ENCODE peak calls at places on chromosomes 12 and 14, in six cellular contexts. One of them, this sample, is unnamed.

GRCh38 chr14:93970967-93971634 is 5.3 kb downstream of the ASB2 start:
- DNase-seq in gastrocnemius medialis: no peak
- DNase-seq in cardiac fibroblast: no peak
- DNase-seq in Peyer's patch: peak
- DNase-seq in fibroblast of lung: no peak
- DNase-seq in brain microvascular endothelial cell: no peak
- DNase-seq in this sample: peak

GRCh38 chr12:121788176-121788818 is 5.2 kb downstream of the RHOF start:
- DNase-seq in gastrocnemius medialis: no peak
- DNase-seq in cardiac fibroblast: no peak
- DNase-seq in Peyer's patch: no peak
- DNase-seq in fibroblast of lung: no peak
- DNase-seq in brain microvascular endothelial cell: no peak
- DNase-seq in this sample: no peak

GRCh38 chr12:122051231-122051876 is 27.2 kb upstream of the MLXIP start:
- DNase-seq in gastrocnemius medialis: peak
- DNase-seq in cardiac fibroblast: no peak
- DNase-seq in Peyer's patch: no peak
- DNase-seq in fibroblast of lung: peak
- DNase-seq in brain microvascular endothelial cell: peak
- DNase-seq in this sample: no peak

GRCh38 chr12:86389949-86390348 is 133.8 kb upstream of the MGAT4C start:
- DNase-seq in gastrocnemius medialis: no peak
- DNase-seq in cardiac fibroblast: peak
- DNase-seq in Peyer's patch: no peak
- DNase-seq in fibroblast of lung: peak
- DNase-seq in brain microvascular endothelial cell: peak
- DNase-seq in this sample: no peak

GRCh38 chr12:17829813-17830212 is 260.2 kb downstream of the RERGL start:
- DNase-seq in gastrocnemius medialis: no peak
- DNase-seq in cardiac fibroblast: no peak
- DNase-seq in Peyer's patch: no peak
- DNase-seq in fibroblast of lung: no peak
- DNase-seq in brain microvascular endothelial cell: no peak
- DNase-seq in this sample: no peak

GRCh38 chr14:36254020-36254614 is 66.3 kb downstream of the MBIP start:
- DNase-seq in gastrocnemius medialis: no peak
- DNase-seq in cardiac fibroblast: peak
- DNase-seq in Peyer's patch: no peak
- DNase-seq in fibroblast of lung: peak
- DNase-seq in brain microvascular endothelial cell: peak
- DNase-seq in this sample: no peak

GRCh38 chr12:52041695-52042123 is 9.5 kb upstream of the NR4A1 start:
- DNase-seq in gastrocnemius medialis: no peak
- DNase-seq in cardiac fibroblast: peak
- DNase-seq in Peyer's patch: peak
- DNase-seq in fibroblast of lung: peak
- DNase-seq in brain microvascular endothelial cell: no peak
- DNase-seq in this sample: peak

GRCh38 chr14:58944226-58944769 is 244.2 kb upstream of the DAAM1 start:
- DNase-seq in gastrocnemius medialis: no peak
- DNase-seq in cardiac fibroblast: no peak
- DNase-seq in Peyer's patch: no peak
- DNase-seq in fibroblast of lung: no peak
- DNase-seq in brain microvascular endothelial cell: no peak
- DNase-seq in this sample: no peak

GRCh38 chr12:121530600-121531355 is 50.0 kb downstream of the KDM2B start:
- DNase-seq in gastrocnemius medialis: no peak
- DNase-seq in cardiac fibroblast: peak
- DNase-seq in Peyer's patch: peak
- DNase-seq in fibroblast of lung: peak
- DNase-seq in brain microvascular endothelial cell: peak
- DNase-seq in this sample: peak

GRCh38 chr12:96015672-96016071 is 19.5 kb upstream of the HAL start:
- DNase-seq in gastrocnemius medialis: no peak
- DNase-seq in cardiac fibroblast: peak
- DNase-seq in Peyer's patch: no peak
- DNase-seq in fibroblast of lung: peak
- DNase-seq in brain microvascular endothelial cell: peak
- DNase-seq in this sample: no peak

GRCh38 chr14:78016532-78016931 is 153.6 kb upstream of the NRXN3 start:
- DNase-seq in gastrocnemius medialis: no peak
- DNase-seq in cardiac fibroblast: no peak
- DNase-seq in Peyer's patch: no peak
- DNase-seq in fibroblast of lung: no peak
- DNase-seq in brain microvascular endothelial cell: no peak
- DNase-seq in this sample: no peak

GRCh38 chr14:50047274-50047676 is 69.1 kb downstream of the VCPKMT start:
- DNase-seq in gastrocnemius medialis: no peak
- DNase-seq in cardiac fibroblast: no peak
- DNase-seq in Peyer's patch: peak
- DNase-seq in fibroblast of lung: no peak
- DNase-seq in brain microvascular endothelial cell: no peak
- DNase-seq in this sample: peak

GRCh38 chr14:49303952-49304516 is 282.1 kb downstream of the RPS29 start:
- DNase-seq in gastrocnemius medialis: no peak
- DNase-seq in cardiac fibroblast: peak
- DNase-seq in Peyer's patch: no peak
- DNase-seq in fibroblast of lung: peak
- DNase-seq in brain microvascular endothelial cell: peak
- DNase-seq in this sample: peak

GRCh38 chr12:85985996-85986395 is 111.9 kb downstream of the NTS start:
- DNase-seq in gastrocnemius medialis: no peak
- DNase-seq in cardiac fibroblast: no peak
- DNase-seq in Peyer's patch: no peak
- DNase-seq in fibroblast of lung: no peak
- DNase-seq in brain microvascular endothelial cell: no peak
- DNase-seq in this sample: no peak

GRCh38 chr14:90722590-90722989 is 93.6 kb downstream of the TTC7B start:
- DNase-seq in gastrocnemius medialis: no peak
- DNase-seq in cardiac fibroblast: no peak
- DNase-seq in Peyer's patch: no peak
- DNase-seq in fibroblast of lung: no peak
- DNase-seq in brain microvascular endothelial cell: no peak
- DNase-seq in this sample: no peak

GRCh38 chr12:125533434-125534029 is 468.3 kb downstream of the AACS start:
- DNase-seq in gastrocnemius medialis: no peak
- DNase-seq in cardiac fibroblast: no peak
- DNase-seq in Peyer's patch: no peak
- DNase-seq in fibroblast of lung: no peak
- DNase-seq in brain microvascular endothelial cell: no peak
- DNase-seq in this sample: peak

GRCh38 chr14:69010632-69011031 is 31.5 kb upstream of the ACTN1 start:
- DNase-seq in gastrocnemius medialis: no peak
- DNase-seq in cardiac fibroblast: peak
- DNase-seq in Peyer's patch: no peak
- DNase-seq in fibroblast of lung: peak
- DNase-seq in brain microvascular endothelial cell: no peak
- DNase-seq in this sample: no peak

GRCh38 chr14:35366521-35366976 is 38.0 kb downstream of the NFKBIA start:
- DNase-seq in gastrocnemius medialis: no peak
- DNase-seq in cardiac fibroblast: no peak
- DNase-seq in Peyer's patch: no peak
- DNase-seq in fibroblast of lung: no peak
- DNase-seq in brain microvascular endothelial cell: no peak
- DNase-seq in this sample: no peak

GRCh38 chr14:22531451-22532344 is 57.3 kb downstream of the DAD1 start:
- DNase-seq in gastrocnemius medialis: no peak
- DNase-seq in cardiac fibroblast: no peak
- DNase-seq in Peyer's patch: no peak
- DNase-seq in fibroblast of lung: no peak
- DNase-seq in brain microvascular endothelial cell: no peak
- DNase-seq in this sample: peak

GRCh38 chr12:28350502-28350901 is 160.2 kb downstream of the CCDC91 start:
- DNase-seq in gastrocnemius medialis: no peak
- DNase-seq in cardiac fibroblast: peak
- DNase-seq in Peyer's patch: no peak
- DNase-seq in fibroblast of lung: no peak
- DNase-seq in brain microvascular endothelial cell: no peak
- DNase-seq in this sample: no peak

GRCh38 chr12:89783321-89784060 is 74.9 kb upstream of the ATP2B1 start:
- DNase-seq in gastrocnemius medialis: no peak
- DNase-seq in cardiac fibroblast: peak
- DNase-seq in Peyer's patch: no peak
- DNase-seq in fibroblast of lung: peak
- DNase-seq in brain microvascular endothelial cell: no peak
- DNase-seq in this sample: peak

GRCh38 chr14:77603654-77604270 is 12.7 kb downstream of the SPTLC2 start:
- DNase-seq in gastrocnemius medialis: no peak
- DNase-seq in cardiac fibroblast: no peak
- DNase-seq in Peyer's patch: peak
- DNase-seq in fibroblast of lung: peak
- DNase-seq in brain microvascular endothelial cell: no peak
- DNase-seq in this sample: no peak

GRCh38 chr14:20836668-20837338 is 34.2 kb upstream of the RNASE1 start:
- DNase-seq in gastrocnemius medialis: no peak
- DNase-seq in cardiac fibroblast: peak
- DNase-seq in Peyer's patch: no peak
- DNase-seq in fibroblast of lung: peak
- DNase-seq in brain microvascular endothelial cell: peak
- DNase-seq in this sample: no peak

GRCh38 chr12:76929499-76929898 is 50.7 kb upstream of the CSRP2 start:
- DNase-seq in gastrocnemius medialis: no peak
- DNase-seq in cardiac fibroblast: no peak
- DNase-seq in Peyer's patch: no peak
- DNase-seq in fibroblast of lung: no peak
- DNase-seq in brain microvascular endothelial cell: no peak
- DNase-seq in this sample: no peak

GRCh38 chr12:17778242-17778641 is 311.8 kb downstream of the RERGL start:
- DNase-seq in gastrocnemius medialis: no peak
- DNase-seq in cardiac fibroblast: no peak
- DNase-seq in Peyer's patch: no peak
- DNase-seq in fibroblast of lung: no peak
- DNase-seq in brain microvascular endothelial cell: no peak
- DNase-seq in this sample: no peak

GRCh38 chr12:63151898-63152700 is 1.1 kb upstream of the AVPR1A start:
- DNase-seq in gastrocnemius medialis: peak
- DNase-seq in cardiac fibroblast: peak
- DNase-seq in Peyer's patch: no peak
- DNase-seq in fibroblast of lung: peak
- DNase-seq in brain microvascular endothelial cell: peak
- DNase-seq in this sample: peak

GRCh38 chr12:24902521-24903304 is 46.2 kb downstream of the BCAT1 start:
- DNase-seq in gastrocnemius medialis: no peak
- DNase-seq in cardiac fibroblast: peak
- DNase-seq in Peyer's patch: no peak
- DNase-seq in fibroblast of lung: peak
- DNase-seq in brain microvascular endothelial cell: no peak
- DNase-seq in this sample: peak

GRCh38 chr12:123142518-123142840 is 8.4 kb downstream of the PITPNM2 start:
- DNase-seq in gastrocnemius medialis: no peak
- DNase-seq in cardiac fibroblast: no peak
- DNase-seq in Peyer's patch: no peak
- DNase-seq in fibroblast of lung: no peak
- DNase-seq in brain microvascular endothelial cell: no peak
- DNase-seq in this sample: no peak

DNA sequence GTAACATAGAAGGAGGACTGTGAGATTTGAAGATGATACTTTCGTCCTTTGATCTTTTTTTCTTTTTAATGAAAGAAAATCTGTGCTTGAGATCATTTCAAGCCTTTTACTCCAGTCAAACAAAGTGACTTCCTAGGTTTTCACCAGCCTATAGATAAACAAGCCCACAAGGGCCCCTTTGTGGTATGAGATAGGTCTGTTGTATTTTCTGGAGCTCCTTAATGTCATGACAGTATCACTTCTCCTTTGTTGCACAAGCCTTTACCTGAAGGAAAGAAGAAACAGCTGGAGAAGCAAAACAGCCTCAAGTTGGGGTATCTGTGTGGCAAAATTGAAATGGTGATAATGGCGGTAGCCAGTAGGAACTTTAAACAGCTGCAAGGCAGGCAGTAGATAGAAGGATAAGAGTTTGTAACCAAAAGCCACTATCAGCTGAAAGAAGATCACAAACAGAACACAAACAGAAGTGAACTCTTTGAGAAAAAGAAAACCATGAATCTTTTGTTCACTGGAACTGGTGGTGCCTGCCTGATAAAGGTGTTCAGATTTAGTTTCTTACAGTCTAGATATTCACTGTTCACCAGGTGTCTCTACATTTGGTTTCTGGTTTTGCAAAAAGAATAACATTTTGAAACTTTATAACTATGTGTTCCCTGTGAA is 96.8 kb downstream of the LGR5 start:
- DNase-seq in gastrocnemius medialis: no peak
- DNase-seq in cardiac fibroblast: no peak
- DNase-seq in Peyer's patch: no peak
- DNase-seq in fibroblast of lung: no peak
- DNase-seq in brain microvascular endothelial cell: no peak
- DNase-seq in this sample: no peak
- H3K4me3 ChIP-seq in gastrocnemius medialis: no peak
- H3K4me3 ChIP-seq in cardiac fibroblast: no peak
- H3K4me3 ChIP-seq in Peyer's patch: no peak
- H3K4me3 ChIP-seq in fibroblast of lung: no peak
- H3K4me3 ChIP-seq in brain microvascular endothelial cell: no peak
- H3K4me3 ChIP-seq in this sample: no peak

GRCh38 chr14:99430491-99430890 is 50.2 kb downstream of the SETD3 start:
- DNase-seq in gastrocnemius medialis: no peak
- DNase-seq in cardiac fibroblast: peak
- DNase-seq in Peyer's patch: no peak
- DNase-seq in fibroblast of lung: no peak
- DNase-seq in brain microvascular endothelial cell: no peak
- DNase-seq in this sample: peak
- TF ChIP-seq CTCF in gastrocnemius medialis: no peak
- TF ChIP-seq CTCF in cardiac fibroblast: peak
- TF ChIP-seq CTCF in Peyer's patch: no peak
- TF ChIP-seq CTCF in fibroblast of lung: peak
- TF ChIP-seq CTCF in brain microvascular endothelial cell: peak
- TF ChIP-seq CTCF in this sample: peak

GRCh38 chr12:12759234-12759915 is 26.1 kb upstream of the APOLD1 start:
- DNase-seq in gastrocnemius medialis: no peak
- DNase-seq in cardiac fibroblast: no peak
- DNase-seq in Peyer's patch: no peak
- DNase-seq in fibroblast of lung: no peak
- DNase-seq in brain microvascular endothelial cell: no peak
- DNase-seq in this sample: no peak
- H3K4me3 ChIP-seq in gastrocnemius medialis: no peak
- H3K4me3 ChIP-seq in cardiac fibroblast: no peak
- H3K4me3 ChIP-seq in Peyer's patch: no peak
- H3K4me3 ChIP-seq in fibroblast of lung: no peak
- H3K4me3 ChIP-seq in brain microvascular endothelial cell: no peak
- H3K4me3 ChIP-seq in this sample: no peak

GRCh38 chr14:55414551-55414950 is 2.9 kb upstream of the ATG14 start:
- DNase-seq in gastrocnemius medialis: no peak
- DNase-seq in cardiac fibroblast: no peak
- DNase-seq in Peyer's patch: no peak
- DNase-seq in fibroblast of lung: no peak
- DNase-seq in brain microvascular endothelial cell: no peak
- DNase-seq in this sample: no peak

GRCh38 chr14:55419663-55420062 is 8.0 kb upstream of the ATG14 start:
- DNase-seq in gastrocnemius medialis: no peak
- DNase-seq in cardiac fibroblast: no peak
- DNase-seq in Peyer's patch: no peak
- DNase-seq in fibroblast of lung: no peak
- DNase-seq in brain microvascular endothelial cell: no peak
- DNase-seq in this sample: no peak

GRCh38 chr14:55418411-55418810 is 6.8 kb upstream of the ATG14 start:
- DNase-seq in gastrocnemius medialis: no peak
- DNase-seq in cardiac fibroblast: no peak
- DNase-seq in Peyer's patch: no peak
- DNase-seq in fibroblast of lung: no peak
- DNase-seq in brain microvascular endothelial cell: no peak
- DNase-seq in this sample: no peak

GRCh38 chr14:55417955-55418354 is 6.3 kb upstream of the ATG14 start:
- DNase-seq in gastrocnemius medialis: no peak
- DNase-seq in cardiac fibroblast: no peak
- DNase-seq in Peyer's patch: no peak
- DNase-seq in fibroblast of lung: no peak
- DNase-seq in brain microvascular endothelial cell: no peak
- DNase-seq in this sample: no peak

GRCh38 chr14:55416866-55417265 is 5.2 kb upstream of the ATG14 start:
- DNase-seq in gastrocnemius medialis: no peak
- DNase-seq in cardiac fibroblast: peak
- DNase-seq in Peyer's patch: no peak
- DNase-seq in fibroblast of lung: no peak
- DNase-seq in brain microvascular endothelial cell: no peak
- DNase-seq in this sample: peak
- TF ChIP-seq CTCF in gastrocnemius medialis: no peak
- TF ChIP-seq CTCF in cardiac fibroblast: peak
- TF ChIP-seq CTCF in Peyer's patch: no peak
- TF ChIP-seq CTCF in fibroblast of lung: peak
- TF ChIP-seq CTCF in brain microvascular endothelial cell: peak
- TF ChIP-seq CTCF in this sample: peak

This sample was measured in GM12865.